ENCODE peak calls at places on chromosomes 3 and 15, in seven cellular contexts. S is left ventricle myocardium inferior, V is adipocyte, T is C1 segment of cervical spinal cord, I is mesenteric fat pad, M is NCI-H1092, N is nucleus accumbens. L is an unnamed sample.

GRCh38 chr3:129317014-129317771 is 38.5 kb downstream of the HMCES start:
- DNase-seq in S (no peak), T (no peak), N (no peak), V (no peak), I (peak; percentile 85), M (no peak), L (no peak)

GRCh38 chr3:172357850-172358754 is 90.2 kb downstream of the GHSR start:
- DNase-seq in S (no peak), I (no peak), T (no peak), N (no peak), V (peak; percentile 41), M (no peak), L (peak; percentile 11)

GRCh38 chr15:45919806-45920205 is 285.0 kb downstream of the SQOR start:
- DNase-seq in M (no peak), N (no peak), V (peak; percentile 3), S (no peak), I (no peak), T (no peak), L (no peak)

GRCh38 chr3:182124187-182124586 is 412.5 kb downstream of the SOX2 start:
- DNase-seq in N (no peak), I (no peak), S (no peak), T (no peak), V (no peak), M (no peak), L (no peak)

GRCh38 chr3:42752441-42752840 is 20.6 kb downstream of the CCDC13 start:
- DNase-seq in N (no peak), S (no peak), M (no peak), T (no peak), I (peak; percentile 78), V (no peak), L (no peak)

GRCh38 chr3:128329491-128330300 is 137.0 kb downstream of the DNAJB8 start:
- DNase-seq in I (peak; percentile 65), T (no peak), V (no peak), N (no peak), S (no peak), M (no peak), L (no peak)

GRCh38 chr15:85897818-85898717 is 103.3 kb upstream of the KLHL25 start:
- DNase-seq in V (peak; percentile 17), N (no peak), T (no peak), I (no peak), M (no peak), S (no peak), L (no peak)

GRCh38 chr3:28104896-28105554 is 136.4 kb upstream of the CMC1 start:
- DNase-seq in N (no peak), S (no peak), M (no peak), I (no peak), T (no peak), V (no peak), L (no peak)

GRCh38 chr3:52240059-52240885 is 1.3 kb upstream of the TWF2 start:
- DNase-seq in N (no peak), M (no peak), T (peak; percentile 53), S (peak; percentile 31), I (peak; percentile 82), V (peak; percentile 92), L (peak; percentile 67)

GRCh38 chr3:187913617-187914033 is 168.4 kb upstream of the BCL6 start:
- DNase-seq in M (no peak), S (no peak), T (no peak), V (peak; percentile 28), I (no peak), N (no peak), L (no peak)

GRCh38 chr15:31283046-31283445 is 43.6 kb upstream of the KLF13 start:
- DNase-seq in V (no peak), S (no peak), T (no peak), M (no peak), I (no peak), N (no peak), L (no peak)

GRCh38 chr3:126951561-126951960 is 31.4 kb upstream of the PLXNA1 start:
- DNase-seq in N (no peak), V (no peak), M (no peak), T (no peak), I (no peak), S (peak; percentile 12), L (no peak)

GRCh38 chr3:178155521-178155920 is 380.7 kb upstream of the KCNMB2 start:
- DNase-seq in M (peak; percentile 24), S (no peak), T (no peak), I (no peak), N (no peak), V (no peak), L (no peak)

GRCh38 chr3:24128195-24129005 is 183.3 kb downstream of the NR1D2 start:
- DNase-seq in I (no peak), S (no peak), M (peak; percentile 34), T (no peak), N (no peak), V (peak; percentile 95), L (no peak)

GRCh38 chr3:179463299-179463698 is 12.0 kb upstream of the GNB4 start:
- DNase-seq in S (no peak), V (peak; percentile 41), I (no peak), N (no peak), M (no peak), T (no peak), L (no peak)

GRCh38 chr3:56375654-56376053 is 92.6 kb downstream of the ERC2 start:
- DNase-seq in M (no peak), V (no peak), I (no peak), S (no peak), N (no peak), T (no peak), L (no peak)

GRCh38 chr3:136535906-136536305 is 216.3 kb downstream of the STAG1 start:
- DNase-seq in M (no peak), I (no peak), N (no peak), S (no peak), T (no peak), V (no peak), L (no peak)

GRCh38 chr3:151146731-151147091 is 56.3 kb downstream of the GPR171 start:
- DNase-seq in I (no peak), V (no peak), N (no peak), T (no peak), M (no peak), S (no peak), L (no peak)

GRCh38 chr3:150090006-150090405 is 119.3 kb upstream of the PFN2 start:
- DNase-seq in M (no peak), S (no peak), N (no peak), V (no peak), T (no peak), I (no peak), L (no peak)

GRCh38 chr3:55488398-55489055 is 1.4 kb upstream of the WNT5A start:
- DNase-seq in M (peak; percentile 11), S (peak; percentile 49), I (no peak), N (peak; percentile 16), T (peak; percentile 56), V (peak; percentile 93), L (peak; percentile 48)

GRCh38 chr15:41958002-41958420 is 14.3 kb downstream of the EHD4 start:
- DNase-seq in T (no peak), M (no peak), I (peak; percentile 73), S (no peak), N (no peak), V (no peak), L (no peak)

GRCh38 chr3:37237252-37237651 is 62.9 kb upstream of the LRRFIP2 start:
- DNase-seq in S (no peak), V (no peak), I (no peak), N (no peak), M (no peak), T (no peak), L (no peak)

GRCh38 chr3:50657407-50657806 is 17.3 kb upstream of the DOCK3 start:
- DNase-seq in M (no peak), S (no peak), I (peak; percentile 28), N (no peak), T (no peak), V (no peak), L (no peak)

GRCh38 chr15:52441846-52442245 is 86.8 kb downstream of the MYO5A start:
- DNase-seq in S (no peak), T (no peak), V (peak; percentile 29), I (no peak), N (no peak), M (no peak), L (no peak)

GRCh38 chr15:31096563-31096962 is 5.0 kb downstream of the TRPM1 start:
- DNase-seq in I (no peak), N (no peak), S (no peak), T (no peak), M (no peak), V (no peak), L (no peak)

GRCh38 chr3:138833908-138834358 is 795 bp downstream of the PIK3CB start:
- DNase-seq in V (peak; percentile 66), T (peak; percentile 56), N (no peak), M (no peak), I (no peak), S (no peak), L (peak; percentile 58)

GRCh38 chr3:141271279-141272033 is 39.8 kb downstream of the PXYLP1 start:
- DNase-seq in I (no peak), N (no peak), T (no peak), S (no peak), V (no peak), M (peak; percentile 76), L (no peak)

GRCh38 chr3:125072310-125072709 is 16.5 kb upstream of the HEG1 start:
- DNase-seq in M (no peak), I (no peak), N (no peak), S (no peak), V (peak; percentile 33), T (no peak), L (no peak)

GRCh38 chr15:40554164-40554530 is 10.7 kb downstream of the CCDC32 start:
- DNase-seq in M (no peak), S (no peak), V (no peak), T (no peak), I (no peak), N (no peak), L (no peak)

GRCh38 chr3:52529376-52530333 is 4.0 kb downstream of the NT5DC2 start:
- DNase-seq in I (peak; percentile 86), N (no peak), V (no peak), T (no peak), M (no peak), S (peak; percentile 68), L (peak; percentile 26)

GRCh38 chr3:159340877-159341500 is 539.1 kb downstream of the MFSD1 start:
- DNase-seq in I (no peak), T (no peak), S (no peak), M (no peak), V (no peak), N (no peak), L (no peak)

GRCh38 chr3:50411229-50411628 is 51.9 kb upstream of the TMEM115 start:
- DNase-seq in I (no peak), T (no peak), N (no peak), S (no peak), M (no peak), V (no peak), L (no peak)

GRCh38 chr3:53195602-53196574 is 34.9 kb downstream of the PRKCD start:
- DNase-seq in V (peak; percentile 79), N (peak; percentile 22), T (no peak), M (peak; percentile 19), I (no peak), S (peak; percentile 41), L (no peak)

GRCh38 chr3:122773856-122774535 is 19.6 kb downstream of the HSPBAP1 start:
- DNase-seq in S (no peak), T (no peak), N (no peak), V (no peak), M (no peak), I (no peak), L (no peak)

GRCh38 chr3:7651213-7651612 is 790.3 kb downstream of the GRM7 start:
- DNase-seq in M (no peak), I (no peak), S (no peak), T (no peak), V (no peak), N (no peak), L (no peak)

GRCh38 chr15:55535436-55535835 is 27.4 kb upstream of the DNAAF4 start:
- DNase-seq in N (no peak), M (no peak), I (no peak), V (no peak), S (no peak), T (no peak), L (no peak)

GRCh38 chr3:52253314-52254260 is 8.0 kb downstream of the PPM1M start:
- DNase-seq in I (peak; percentile 89), T (peak; percentile 54), N (no peak), M (no peak), S (no peak), V (no peak), L (peak; percentile 27)